ENCODE peak calls at places on chromosomes 4 and X, in four cellular contexts. One of them, this sample, is unnamed.

GRCh38 chr4:153541426-153542096 is 75.4 kb downstream of the TMEM131L start:
- DNase-seq in adipocyte: peak; percentile 62
- DNase-seq in NT2/D1: no peak
- DNase-seq in neural progenitor cell: no peak
- DNase-seq in this sample: no peak

GRCh38 chrX:134717698-134718328 is 59.5 kb upstream of the PLAC1 start:
- DNase-seq in adipocyte: peak; percentile 28
- DNase-seq in NT2/D1: no peak
- DNase-seq in neural progenitor cell: no peak
- DNase-seq in this sample: no peak

GRCh38 chr4:123350191-123350544 is 46.4 kb upstream of the SPRY1 start:
- DNase-seq in adipocyte: peak; percentile 4
- DNase-seq in NT2/D1: peak; percentile 44
- DNase-seq in neural progenitor cell: peak; percentile 43
- DNase-seq in this sample: no peak

GRCh38 chrX:72054776-72055495 is 76.8 kb downstream of the RTL5 start:
- DNase-seq in adipocyte: no peak
- DNase-seq in NT2/D1: no peak
- DNase-seq in neural progenitor cell: peak; percentile 77
- DNase-seq in this sample: no peak

GRCh38 chrX:68631331-68631730 is 16.1 kb upstream of the STARD8 start:
- DNase-seq in adipocyte: no peak
- DNase-seq in NT2/D1: no peak
- DNase-seq in neural progenitor cell: no peak
- DNase-seq in this sample: no peak

GRCh38 chr4:16264798-16265197 is 38.5 kb upstream of the TAPT1 start:
- DNase-seq in adipocyte: peak; percentile 80
- DNase-seq in NT2/D1: no peak
- DNase-seq in neural progenitor cell: peak; percentile 25
- DNase-seq in this sample: no peak

GRCh38 chr4:156825074-156825473 is 146.5 kb downstream of the PDGFC start:
- DNase-seq in adipocyte: no peak
- DNase-seq in NT2/D1: no peak
- DNase-seq in neural progenitor cell: no peak
- DNase-seq in this sample: no peak

GRCh38 chr4:137558951-137559350 is 26.7 kb upstream of the PCDH18 start:
- DNase-seq in adipocyte: peak; percentile 48
- DNase-seq in NT2/D1: no peak
- DNase-seq in neural progenitor cell: peak; percentile 25
- DNase-seq in this sample: no peak

GRCh38 chr4:150176559-150176958 is 98.3 kb downstream of the DCLK2 start:
- DNase-seq in adipocyte: peak; percentile 89
- DNase-seq in NT2/D1: no peak
- DNase-seq in neural progenitor cell: no peak
- DNase-seq in this sample: no peak

GRCh38 chrX:155985208-155985607 is 12.3 kb upstream of the IL9R start:
- DNase-seq in adipocyte: no peak
- DNase-seq in NT2/D1: no peak
- DNase-seq in neural progenitor cell: no peak
- DNase-seq in this sample: no peak

GRCh38 chrX:46840946-46841740 is 4.3 kb downstream of the RP2 start:
- DNase-seq in adipocyte: peak; percentile 40
- DNase-seq in NT2/D1: no peak
- DNase-seq in neural progenitor cell: no peak
- DNase-seq in this sample: no peak

GRCh38 chr4:33543941-33544450 is 2700.3 kb downstream of the ARAP2 start:
- DNase-seq in adipocyte: no peak
- DNase-seq in NT2/D1: no peak
- DNase-seq in neural progenitor cell: no peak
- DNase-seq in this sample: no peak
- H3K9me3 ChIP-seq in adipocyte: peaks cover 31% of the 10 kb centered on the region
- H3K9me3 ChIP-seq in NT2/D1: no peaks in the 10 kb centered on the region
- H3K9me3 ChIP-seq in neural progenitor cell: no peaks in the 10 kb centered on the region
- H3K9me3 ChIP-seq in this sample: no peaks in the 10 kb centered on the region

GRCh38 chr4:33746979-33747378 is 2497.3 kb downstream of the ARAP2 start:
- DNase-seq in adipocyte: no peak
- DNase-seq in NT2/D1: no peak
- DNase-seq in neural progenitor cell: no peak
- DNase-seq in this sample: no peak

GRCh38 chr4:33751050-33751449 is 2493.3 kb downstream of the ARAP2 start:
- DNase-seq in adipocyte: no peak
- DNase-seq in NT2/D1: no peak
- DNase-seq in neural progenitor cell: no peak
- DNase-seq in this sample: no peak
- H3K9me3 ChIP-seq in adipocyte: no peaks in the 10 kb centered on the region
- H3K9me3 ChIP-seq in NT2/D1: no peaks in the 10 kb centered on the region
- H3K9me3 ChIP-seq in neural progenitor cell: no peaks in the 10 kb centered on the region
- H3K9me3 ChIP-seq in this sample: no peaks in the 10 kb centered on the region

GRCh38 chr4:11341337-11342043 is 87.2 kb downstream of the HS3ST1 start:
- DNase-seq in adipocyte: no peak
- DNase-seq in NT2/D1: no peak
- DNase-seq in neural progenitor cell: no peak
- DNase-seq in this sample: no peak
- H3K9me3 ChIP-seq in adipocyte: no peaks in the 10 kb centered on the region
- H3K9me3 ChIP-seq in NT2/D1: no peaks in the 10 kb centered on the region
- H3K9me3 ChIP-seq in neural progenitor cell: no peaks in the 10 kb centered on the region
- H3K9me3 ChIP-seq in this sample: no peaks in the 10 kb centered on the region

DNA sequence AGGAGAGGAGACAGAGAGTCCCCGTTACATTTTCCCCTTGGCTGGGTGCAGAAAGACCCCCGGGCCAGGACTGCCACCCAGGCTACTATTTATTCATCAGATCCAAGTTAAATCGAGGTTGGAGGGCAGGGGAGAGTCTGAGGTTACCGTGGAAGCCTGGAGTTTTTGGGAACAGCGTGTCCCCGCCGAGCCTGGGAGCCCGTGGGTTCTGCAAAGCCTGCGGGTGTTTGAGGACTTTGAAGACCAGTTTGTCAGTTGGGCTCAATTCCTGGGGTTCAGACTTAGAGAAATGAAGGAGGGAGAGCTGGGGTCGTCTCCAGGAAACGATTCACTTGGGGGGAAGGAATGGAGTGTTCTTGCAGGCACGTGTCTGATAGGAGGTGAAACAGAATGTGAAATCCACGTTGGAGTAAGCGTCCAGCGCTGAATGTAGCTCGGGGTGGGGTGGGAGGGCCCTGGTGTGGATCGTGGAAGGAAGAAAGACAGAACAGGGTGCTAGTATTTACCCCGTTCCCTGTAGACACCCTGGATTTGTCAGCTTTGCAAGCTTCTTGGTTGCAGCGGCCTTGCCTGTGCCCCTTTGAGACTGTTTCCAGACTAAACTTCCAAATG is 2.6 kb downstream of the SHOX start:
- DNase-seq in adipocyte: no peak
- DNase-seq in NT2/D1: no peak
- DNase-seq in neural progenitor cell: peak; percentile 16
- DNase-seq in this sample: no peak
- H3K9me3 ChIP-seq in adipocyte: no peaks in the 10 kb centered on the region
- H3K9me3 ChIP-seq in NT2/D1: no peaks in the 10 kb centered on the region
- H3K9me3 ChIP-seq in neural progenitor cell: no peaks in the 10 kb centered on the region
- H3K9me3 ChIP-seq in this sample: no peaks in the 10 kb centered on the region

DNA sequence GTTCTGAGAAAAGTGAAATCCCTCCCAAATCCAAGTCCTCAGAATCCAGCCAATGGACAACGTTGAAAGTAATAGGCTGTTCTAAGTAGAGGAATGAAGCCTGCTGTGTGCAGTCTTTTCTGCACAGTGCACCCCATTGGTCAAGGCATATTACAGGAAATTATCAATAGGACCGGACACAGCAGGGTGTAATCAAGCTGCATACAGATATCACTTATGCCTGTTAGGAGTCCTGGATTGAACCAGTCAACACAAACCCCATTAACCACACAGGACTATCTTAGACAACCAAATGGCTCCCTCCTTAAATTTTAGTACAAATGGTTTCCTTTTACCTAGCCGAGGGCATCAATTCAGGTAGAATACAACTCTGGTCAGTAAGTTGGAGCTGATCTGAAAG is 34.2 kb upstream of the MAGEA8 start:
- DNase-seq in adipocyte: no peak
- DNase-seq in NT2/D1: no peak
- DNase-seq in neural progenitor cell: no peak
- DNase-seq in this sample: no peak
- H3K9me3 ChIP-seq in adipocyte: peaks cover 8% of the 10 kb centered on the region
- H3K9me3 ChIP-seq in NT2/D1: peaks cover 2% of the 10 kb centered on the region
- H3K9me3 ChIP-seq in neural progenitor cell: no peaks in the 10 kb centered on the region
- H3K9me3 ChIP-seq in this sample: no peaks in the 10 kb centered on the region

GRCh38 chr4:7556558-7556957 is 121.8 kb upstream of the PSAPL1 start:
- DNase-seq in adipocyte: no peak
- DNase-seq in NT2/D1: no peak
- DNase-seq in neural progenitor cell: no peak
- DNase-seq in this sample: no peak
- H3K9me3 ChIP-seq in adipocyte: peaks cover 26% of the 10 kb centered on the region
- H3K9me3 ChIP-seq in NT2/D1: peaks cover 43% of the 10 kb centered on the region
- H3K9me3 ChIP-seq in neural progenitor cell: no peaks in the 10 kb centered on the region
- H3K9me3 ChIP-seq in this sample: no peaks in the 10 kb centered on the region

DNA sequence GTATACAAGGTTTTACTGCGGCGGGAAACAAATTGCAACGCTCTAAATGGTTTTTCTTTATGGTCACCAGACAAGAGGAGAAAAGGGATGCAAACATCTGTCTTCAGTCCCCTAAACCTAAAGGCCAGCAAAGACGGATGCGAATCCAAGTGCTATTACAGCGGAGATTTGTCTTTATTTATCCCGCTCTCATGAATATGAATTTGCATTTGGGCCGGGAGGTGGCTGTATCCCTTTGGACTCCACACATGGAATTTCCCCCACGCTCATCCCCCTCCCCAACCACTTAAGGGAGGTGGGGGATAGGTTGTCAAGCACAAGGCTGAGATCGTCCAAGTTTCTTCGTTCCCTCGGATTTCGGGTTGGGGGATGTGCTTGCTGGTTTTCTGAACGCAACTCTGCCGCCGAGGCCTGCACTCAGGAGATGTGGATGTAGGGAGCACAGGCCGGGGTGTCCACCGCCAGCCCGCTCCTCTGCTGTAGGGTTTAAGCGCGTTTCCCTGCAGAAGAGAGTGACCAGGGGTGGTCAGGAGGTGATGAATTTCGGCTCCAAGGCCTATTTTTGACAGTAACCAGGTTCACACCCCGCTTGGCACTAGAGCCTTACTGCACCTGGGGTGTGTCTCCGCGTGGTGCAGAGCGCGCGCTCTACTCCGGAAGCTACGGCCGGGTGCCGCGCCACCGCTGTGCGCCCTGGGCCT is 2.2 kb upstream of the PHOX2B start:
- DNase-seq in adipocyte: no peak
- DNase-seq in NT2/D1: no peak
- DNase-seq in neural progenitor cell: peak; percentile 58
- DNase-seq in this sample: no peak
- H3K9me3 ChIP-seq in adipocyte: no peaks in the 10 kb centered on the region
- H3K9me3 ChIP-seq in NT2/D1: no peaks in the 10 kb centered on the region
- H3K9me3 ChIP-seq in neural progenitor cell: no peaks in the 10 kb centered on the region
- H3K9me3 ChIP-seq in this sample: no peaks in the 10 kb centered on the region

GRCh38 chrX:470686-471085 is 84.0 kb upstream of the PPP2R3B start:
- DNase-seq in adipocyte: no peak
- DNase-seq in NT2/D1: no peak
- DNase-seq in neural progenitor cell: no peak
- DNase-seq in this sample: no peak
- H3K9me3 ChIP-seq in adipocyte: no peaks in the 10 kb centered on the region
- H3K9me3 ChIP-seq in NT2/D1: peaks cover 11% of the 10 kb centered on the region
- H3K9me3 ChIP-seq in neural progenitor cell: no peaks in the 10 kb centered on the region
- H3K9me3 ChIP-seq in this sample: no peaks in the 10 kb centered on the region

DNA sequence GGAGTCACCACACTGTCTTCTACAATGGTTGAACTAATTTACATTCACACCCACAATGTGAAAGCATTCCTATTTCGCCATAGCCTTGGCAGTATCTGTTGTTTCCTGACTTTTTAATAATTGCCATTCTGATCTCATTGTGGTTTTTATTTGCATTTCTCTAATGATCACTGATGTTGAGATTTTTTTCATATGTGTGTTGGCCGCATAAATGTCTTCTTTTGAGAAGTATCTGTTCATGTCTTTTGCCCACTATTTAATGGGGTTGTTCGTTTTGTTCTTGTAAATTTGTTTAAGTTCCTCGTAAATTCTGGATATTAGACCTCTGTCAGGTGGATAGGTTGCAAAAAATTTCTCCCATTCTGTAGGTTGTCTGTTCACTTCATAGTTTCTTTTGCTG is 519.1 kb downstream of the STPG2 start:
- DNase-seq in adipocyte: no peak
- DNase-seq in NT2/D1: no peak
- DNase-seq in neural progenitor cell: no peak
- DNase-seq in this sample: no peak
- H3K9me3 ChIP-seq in adipocyte: peaks cover 14% of the 10 kb centered on the region
- H3K9me3 ChIP-seq in NT2/D1: no peaks in the 10 kb centered on the region
- H3K9me3 ChIP-seq in neural progenitor cell: no peaks in the 10 kb centered on the region
- H3K9me3 ChIP-seq in this sample: no peaks in the 10 kb centered on the region

This sample was measured in T-helper 17 cell.